ENCODE peak calls at places on chromosomes 3 and 15, in six cellular contexts. B, E, U, I, P and C are unnamed samples.

GRCh38 chr3:4425707-4426106 is 41.4 kb downstream of the SUMF1 start:
- DNase-seq in P (no peak), U (no peak), I (no peak), B (no peak), E (no peak), C (no peak)

GRCh38 chr3:127458698-127459097 is 131.8 kb downstream of the TPRA1 start:
- DNase-seq in E (no peak), I (no peak), P (no peak), U (peak), B (no peak), C (no peak)

GRCh38 chr15:31953573-31953972 is 76.7 kb upstream of the CHRNA7 start:
- DNase-seq in U (no peak), E (no peak), B (no peak), P (no peak), I (no peak), C (no peak)

GRCh38 chr3:117524890-117525289 is 815.3 kb downstream of the TUSC7 start:
- DNase-seq in I (no peak), U (no peak), P (no peak), E (no peak), B (no peak), C (peak)

GRCh38 chr15:25053000-25053815 is 98.4 kb downstream of the SNRPN start:
- DNase-seq in P (no peak), I (no peak), B (no peak), E (no peak), U (no peak), C (no peak)

GRCh38 chr3:129618901-129619671 is 12.6 kb upstream of the PLXND1 start:
- DNase-seq in P (no peak), U (no peak), I (no peak), B (no peak), E (no peak), C (no peak)

GRCh38 chr15:95304116-95304873 is 1026.2 kb upstream of the NR2F2 start:
- DNase-seq in I (no peak), B (no peak), E (no peak), U (no peak), P (no peak), C (no peak)

GRCh38 chr3:161016417-161017313 is 88.5 kb downstream of the B3GALNT1 start:
- DNase-seq in E (no peak), B (no peak), I (no peak), U (no peak), P (no peak), C (no peak)

GRCh38 chr3:150385296-150386242 is 22.5 kb upstream of the TSC22D2 start:
- DNase-seq in P (no peak), E (no peak), U (no peak), I (no peak), B (no peak), C (no peak)

GRCh38 chr3:153284282-153284938 is 122.4 kb downstream of the RAP2B start:
- DNase-seq in B (no peak), I (no peak), U (no peak), E (no peak), P (peak), C (peak)

GRCh38 chr3:72301779-72302178 is 516.8 kb upstream of the PROK2 start:
- DNase-seq in E (no peak), U (no peak), I (no peak), P (no peak), B (no peak), C (no peak)

GRCh38 chr15:87502173-87502572 is 754.4 kb downstream of the NTRK3 start:
- DNase-seq in P (no peak), E (no peak), I (no peak), B (no peak), U (no peak), C (no peak)

GRCh38 chr3:102205647-102206046 is 229.2 kb upstream of the ZPLD1 start:
- DNase-seq in E (no peak), U (no peak), I (no peak), P (no peak), B (no peak), C (no peak)

GRCh38 chr3:101687142-101687931 is 819 bp upstream of the RPL24 start:
- DNase-seq in E (no peak), B (no peak), P (no peak), U (no peak), I (no peak), C (no peak)

GRCh38 chr3:128879991-128880390 is 571 bp downstream of the ACAD9 start:
- DNase-seq in P (no peak), E (no peak), B (no peak), I (no peak), U (no peak), C (no peak)